ENCODE peak calls at places on chromosomes 1 and 21, in seven cellular contexts. W is GM12865, J is neural crest cell, D is kidney, V is brain microvascular endothelial cell, F is spleen, I is cardiac fibroblast. Q is an unnamed sample.

GRCh38 chr1:159171254-159171687 is at the start of gene CADM3:
- DNase-seq in W (no peak), J (peak; percentile 31), D (peak; percentile 68), V (no peak), F (peak; percentile 54), I (peak; percentile 85), Q (no peak)

GRCh38 chr1:19080715-19081114 is 124.2 kb upstream of the IFFO2 start:
- DNase-seq in W (no peak), J (no peak), D (no peak), V (no peak), F (no peak), I (no peak), Q (no peak)

GRCh38 chr1:201450721-201451291 is 18.2 kb downstream of the PHLDA3 start:
- DNase-seq in W (peak; percentile 29), J (peak; percentile 30), D (peak; percentile 80), V (peak; percentile 68), F (no peak), I (peak; percentile 94), Q (no peak)

GRCh38 chr21:35509004-35509704 is 460.1 kb upstream of the RUNX1 start:
- DNase-seq in W (no peak), J (no peak), D (no peak), V (no peak), F (no peak), I (no peak), Q (no peak)

GRCh38 chr21:41163086-41163485 is 4.9 kb upstream of the BACE2 start:
- DNase-seq in W (no peak), J (no peak), D (no peak), V (no peak), F (no peak), I (no peak), Q (no peak)

GRCh38 chr1:116909511-116910378 is at the start of gene PTGFRN:
- DNase-seq in W (no peak), J (peak; percentile 54), D (peak; percentile 86), V (peak; percentile 35), F (peak; percentile 77), I (peak; percentile 85), Q (peak; percentile 49)

GRCh38 chr1:9039761-9040658 is 13.8 kb upstream of the SLC2A7 start:
- DNase-seq in W (no peak), J (no peak), D (peak; percentile 75), V (no peak), F (no peak), I (no peak), Q (no peak)

GRCh38 chr1:110280126-110280525 is 59.1 kb upstream of the RBM15 start:
- DNase-seq in W (no peak), J (no peak), D (no peak), V (no peak), F (no peak), I (no peak), Q (no peak)

GRCh38 chr1:35243681-35244080 is 24.8 kb upstream of the ZMYM4 start:
- DNase-seq in W (no peak), J (no peak), D (no peak), V (no peak), F (no peak), I (no peak), Q (no peak)

GRCh38 chr1:31932491-31933316 is 5.5 kb downstream of the PTP4A2 start:
- DNase-seq in W (peak; percentile 62), J (no peak), D (no peak), V (no peak), F (no peak), I (no peak), Q (no peak)

GRCh38 chr1:204089044-204089751 is 16.3 kb downstream of the SOX13 start:
- DNase-seq in W (no peak), J (no peak), D (peak; percentile 90), V (no peak), F (no peak), I (peak; percentile 58), Q (no peak)

GRCh38 chr1:117573386-117574040 is 32.3 kb upstream of the TENT5C start:
- DNase-seq in W (no peak), J (no peak), D (no peak), V (peak; percentile 38), F (no peak), I (no peak), Q (no peak)

GRCh38 chr1:94514095-94514727 is 27.3 kb downstream of the F3 start:
- DNase-seq in W (peak; percentile 28), J (peak; percentile 31), D (no peak), V (peak; percentile 33), F (no peak), I (peak; percentile 45), Q (no peak)

GRCh38 chr1:219759095-219759494 is 146.2 kb upstream of the ZC3H11B start:
- DNase-seq in W (no peak), J (no peak), D (no peak), V (no peak), F (no peak), I (no peak), Q (no peak)

GRCh38 chr1:75855010-75855409 is 58.3 kb downstream of the MSH4 start:
- DNase-seq in W (no peak), J (no peak), D (no peak), V (peak; percentile 63), F (no peak), I (peak; percentile 33), Q (no peak)

GRCh38 chr1:231354330-231355020 is 16.4 kb downstream of the SPRTN start:
- DNase-seq in W (no peak), J (no peak), D (no peak), V (no peak), F (no peak), I (peak; percentile 64), Q (no peak)

GRCh38 chr1:227942021-227942715 is 5.6 kb downstream of the WNT9A start:
- DNase-seq in W (no peak), J (no peak), D (peak; percentile 63), V (no peak), F (peak; percentile 73), I (no peak), Q (no peak)

DNA sequence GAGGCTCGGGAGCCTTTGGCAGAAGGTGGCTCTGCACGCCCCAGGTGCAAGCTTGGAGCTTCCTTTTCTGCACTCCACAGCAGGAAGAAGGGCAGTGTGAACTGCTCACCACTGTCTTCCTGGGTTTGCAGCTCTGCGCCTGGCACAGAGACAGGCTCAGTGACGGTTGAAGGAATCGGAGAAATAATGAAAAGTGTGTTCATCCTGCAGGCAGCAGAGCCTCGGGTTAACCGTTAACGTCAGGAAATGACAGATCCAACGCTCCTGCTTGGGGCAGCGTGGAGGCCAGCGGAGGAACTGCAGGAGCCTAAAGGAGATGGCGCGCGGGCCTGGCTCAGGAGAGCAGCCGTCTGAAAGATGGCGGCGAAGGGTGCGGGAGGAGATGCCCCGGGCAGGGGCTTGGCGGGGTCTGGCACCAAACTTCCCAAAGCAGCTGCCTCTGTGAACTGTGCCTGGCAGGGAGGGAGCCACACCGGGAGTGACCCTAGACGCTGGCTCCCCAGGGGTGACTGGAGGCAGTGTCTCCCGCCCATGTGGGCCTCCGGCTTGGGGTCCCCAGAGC is 10.9 kb upstream of the SAMD11 start:
- DNase-seq in W (no peak), J (no peak), D (peak; percentile 64), V (peak; percentile 28), F (peak; percentile 67), I (no peak), Q (no peak)
- TF ChIP-seq CTCF in W (peak; percentile 6), J (peak; percentile 52), D (peak; percentile 28), V (peak; percentile 60), F (peak; percentile 11), I (peak; percentile 47), Q (no peak)

DNA sequence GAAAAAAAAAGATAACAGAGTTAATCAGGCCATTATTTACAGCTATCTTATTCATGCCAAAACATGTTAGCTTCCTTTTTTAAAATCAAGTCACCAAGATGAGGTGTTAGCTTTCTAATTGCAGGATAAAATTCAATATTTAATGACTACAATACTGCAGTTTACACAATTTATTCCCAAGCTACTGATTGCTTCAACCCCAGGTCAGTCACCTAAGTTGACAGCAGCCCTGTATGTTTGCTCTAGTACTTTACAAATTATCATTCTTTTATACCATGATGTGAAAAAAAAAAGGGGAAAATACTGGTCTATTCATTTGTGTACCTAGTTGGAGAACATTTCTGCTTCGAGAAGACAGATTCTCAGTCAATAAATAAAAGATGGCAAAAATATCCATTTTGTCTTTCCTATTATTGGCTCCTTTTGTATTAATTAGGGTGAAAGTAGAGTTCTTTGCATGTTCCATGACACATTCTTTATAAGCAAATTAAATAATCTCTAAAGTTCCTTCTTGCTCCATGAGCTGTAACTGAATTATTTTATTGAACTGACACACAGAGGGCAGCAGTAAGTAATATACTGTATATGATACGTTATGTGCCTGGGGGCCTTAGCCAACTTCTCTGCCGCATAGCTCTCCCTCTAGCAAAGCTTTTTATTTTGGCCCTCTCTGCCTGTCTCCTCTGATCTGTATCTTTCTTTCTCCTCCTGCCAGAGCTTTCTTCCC is 48.0 kb downstream of the DIPK1A start:
- DNase-seq in W (no peak), J (no peak), D (no peak), V (no peak), F (no peak), I (no peak), Q (no peak)
- TF ChIP-seq CTCF in W (no peak), J (no peak), D (no peak), V (no peak), F (no peak), I (no peak), Q (no peak)

GRCh38 chr21:38696617-38697016 is 109.1 kb upstream of the ETS2 start:
- DNase-seq in W (no peak), J (no peak), D (no peak), V (no peak), F (no peak), I (no peak), Q (no peak)
- TF ChIP-seq CTCF in W (no peak), J (no peak), D (no peak), V (peak; percentile 19), F (no peak), I (no peak), Q (no peak)

GRCh38 chr1:237953238-237953637 is 62.5 kb upstream of the ZP4 start:
- DNase-seq in W (no peak), J (no peak), D (no peak), V (no peak), F (no peak), I (no peak), Q (no peak)
- TF ChIP-seq CTCF in W (no peak), J (no peak), D (peak; percentile 37), V (peak; percentile 18), F (no peak), I (no peak), Q (no peak)